ENCODE peak calls at places on chromosomes 6 and 20, in five cellular contexts. D is hepatic stellate cell; T is CD4-positive, CD25-positive, alpha-beta regulatory T cell; A is T-cell; M is CD4-positive, alpha-beta T cell. R is an unnamed sample.

GRCh38 chr20:43909720-43910119 is 4.9 kb upstream of the TOX2 start:
- DNase-seq in T (no peak), A (no peak), M (no peak), D (no peak), R (no peak)

GRCh38 chr20:57653546-57653900 is 33.3 kb upstream of the ZBP1 start:
- DNase-seq in A (no peak), T (no peak), D (peak), M (no peak), R (no peak)

GRCh38 chr6:24274441-24275083 is 83.3 kb downstream of the DCDC2 start:
- DNase-seq in M (no peak), T (no peak), A (no peak), D (no peak), R (no peak)

GRCh38 chr6:163311830-163312229 is 102.7 kb upstream of the QKI start:
- DNase-seq in A (no peak), D (no peak), T (no peak), M (no peak), R (no peak)

GRCh38 chr6:39808934-39809333 is 16.8 kb downstream of the DAAM2 start:
- DNase-seq in M (no peak), A (no peak), D (no peak), T (no peak), R (no peak)

GRCh38 chr20:55354700-55355099 is 650.6 kb downstream of the CBLN4 start:
- DNase-seq in M (no peak), T (no peak), D (no peak), A (no peak), R (no peak)

GRCh38 chr20:5821627-5822215 is 71.5 kb downstream of the SHLD1 start:
- DNase-seq in T (no peak), A (no peak), D (no peak), M (no peak), R (no peak)

GRCh38 chr20:48471734-48472408 is 355.9 kb downstream of the PREX1 start:
- DNase-seq in D (no peak), T (no peak), M (no peak), A (no peak), R (no peak)

GRCh38 chr20:21395666-21396044 is 1.7 kb downstream of the NKX2-4 start:
- DNase-seq in D (no peak), M (peak), T (peak), A (peak), R (no peak)

GRCh38 chr6:37972994-37973757 is 153.6 kb downstream of the ZFAND3 start:
- DNase-seq in D (no peak), M (no peak), A (no peak), T (no peak), R (no peak)

GRCh38 chr20:9609892-9610502 is 95.6 kb downstream of the LAMP5 start:
- DNase-seq in A (no peak), D (no peak), T (peak), M (no peak), R (peak)

GRCh38 chr20:815914-816606 is 17.5 kb upstream of the FAM110A start:
- DNase-seq in D (peak), A (peak), T (peak), M (peak), R (peak)

GRCh38 chr6:235763-236360 is 56.4 kb upstream of the DUSP22 start:
- DNase-seq in T (peak), A (peak), M (no peak), D (no peak), R (no peak)

GRCh38 chr6:26472549-26473245 is 14.9 kb downstream of the BTN2A1 start:
- DNase-seq in T (peak), D (no peak), M (no peak), A (no peak), R (no peak)

GRCh38 chr6:161476711-161477110 is 202.8 kb upstream of the AGPAT4 start:
- DNase-seq in D (no peak), M (no peak), A (no peak), T (no peak), R (no peak)

GRCh38 chr6:163384510-163384909 is 30.0 kb upstream of the QKI start:
- DNase-seq in T (no peak), D (no peak), M (no peak), A (no peak), R (no peak)

GRCh38 chr6:144415014-144415413 is 129.9 kb downstream of the UTRN start:
- DNase-seq in M (no peak), D (no peak), A (no peak), T (no peak), R (no peak)

GRCh38 chr6:131946992-131947955 is 3.9 kb downstream of the CCN2 start:
- DNase-seq in A (no peak), M (no peak), D (no peak), T (no peak), R (no peak)

GRCh38 chr6:47195251-47195650 is 114.5 kb downstream of the TNFRSF21 start:
- DNase-seq in T (no peak), A (no peak), M (no peak), D (no peak), R (no peak)

GRCh38 chr6:167918507-167919278 is 78.8 kb upstream of the KIF25 start:
- DNase-seq in A (no peak), T (no peak), D (no peak), M (no peak), R (no peak)

GRCh38 chr6:54198134-54198533 is 86.9 kb downstream of the MLIP start:
- DNase-seq in M (no peak), A (no peak), D (no peak), T (no peak), R (no peak)